ENCODE peak calls at places on chromosomes 13 and 19, in six cellular contexts. P, Z, M, R, X and E are unnamed samples.

GRCh38 chr13:97134364-97135095 is 87.6 kb upstream of the MBNL2 start:
- DNase-seq in M (no peak), Z (peak), X (peak), R (no peak), P (no peak), E (no peak)

GRCh38 chr13:109737606-109738005 is 48.8 kb downstream of the IRS2 start:
- DNase-seq in R (no peak), P (no peak), X (no peak), M (no peak), Z (peak), E (no peak)

GRCh38 chr13:29761815-29762214 is 88.6 kb downstream of the UBL3 start:
- DNase-seq in X (no peak), Z (no peak), M (no peak), R (no peak), P (no peak), E (no peak)

GRCh38 chr19:2488942-2489731 is 13.2 kb downstream of the GADD45B start:
- DNase-seq in P (no peak), R (peak), Z (no peak), M (peak), X (peak), E (no peak)

GRCh38 chr13:44818428-44818827 is 170.8 kb downstream of the NUFIP1 start:
- DNase-seq in P (no peak), X (peak), Z (no peak), M (no peak), R (no peak), E (no peak)

GRCh38 chr19:50718255-50719118 is 1.1 kb downstream of the SHANK1 start:
- DNase-seq in R (no peak), P (no peak), X (no peak), M (no peak), Z (no peak), E (no peak)

GRCh38 chr13:45295536-45295935 is 45.4 kb downstream of the TPT1 start:
- DNase-seq in M (no peak), R (no peak), Z (no peak), X (no peak), P (no peak), E (no peak)

GRCh38 chr13:43200736-43201135 is 177.3 kb downstream of the DNAJC15 start:
- DNase-seq in R (no peak), Z (no peak), M (no peak), X (no peak), P (no peak), E (no peak)

GRCh38 chr13:95123726-95124125 is 177.5 kb downstream of the ABCC4 start:
- DNase-seq in Z (no peak), X (peak), M (no peak), P (no peak), R (no peak), E (no peak)

GRCh38 chr13:110468986-110469495 is 92.5 kb downstream of the RAB20 start:
- DNase-seq in X (no peak), R (no peak), Z (no peak), M (no peak), P (no peak), E (no peak)

DNA sequence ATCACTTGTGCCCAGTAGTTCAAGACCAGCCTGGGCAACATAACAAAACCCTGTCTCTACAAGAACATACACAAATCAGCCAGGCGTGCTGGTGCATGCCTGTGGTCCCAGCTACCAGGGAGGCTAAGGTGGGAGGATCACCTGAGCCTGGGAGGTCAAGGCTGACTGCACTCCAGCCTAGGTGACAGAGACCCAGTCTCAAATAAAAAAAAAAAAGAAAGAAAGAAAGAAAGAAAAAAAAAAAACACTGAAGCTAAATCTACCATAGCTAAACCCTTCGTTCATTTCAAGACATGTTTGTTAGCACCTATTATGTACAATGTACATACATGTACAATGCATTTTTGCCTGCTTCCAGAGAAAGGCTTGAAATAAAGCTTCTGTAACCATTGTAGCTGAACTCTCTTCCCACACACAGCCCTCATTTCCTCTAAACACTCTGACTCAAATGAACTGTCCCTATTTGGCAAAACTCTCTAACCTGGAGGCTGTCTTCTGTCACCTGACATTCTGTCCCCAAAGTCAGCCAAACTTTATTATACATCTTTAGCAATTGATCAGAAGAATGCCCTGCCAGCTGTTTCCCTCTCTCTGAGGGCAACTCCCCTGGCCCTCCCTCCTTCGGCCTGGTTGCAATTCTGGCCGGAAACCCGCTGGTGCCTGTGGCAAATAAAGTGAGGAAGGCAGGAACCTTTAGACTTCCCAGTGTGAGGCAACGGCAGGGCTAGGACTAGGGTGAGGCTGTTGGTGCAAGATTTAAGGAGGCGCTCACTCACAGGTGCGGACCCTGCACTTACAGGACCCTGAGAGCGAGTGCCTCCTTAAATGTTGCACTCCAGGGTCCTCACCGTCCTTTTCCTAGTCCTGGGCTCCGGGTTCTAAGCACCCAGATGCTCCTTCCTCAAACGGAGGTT is 1.8 kb downstream of the ETHE1 start:
- DNase-seq in P (peak), R (peak), Z (peak), X (peak), M (peak), E (peak)
- H3K4me3 ChIP-seq in P (peak), R (peak), Z (peak), X (peak), M (peak), E (peak)

DNA sequence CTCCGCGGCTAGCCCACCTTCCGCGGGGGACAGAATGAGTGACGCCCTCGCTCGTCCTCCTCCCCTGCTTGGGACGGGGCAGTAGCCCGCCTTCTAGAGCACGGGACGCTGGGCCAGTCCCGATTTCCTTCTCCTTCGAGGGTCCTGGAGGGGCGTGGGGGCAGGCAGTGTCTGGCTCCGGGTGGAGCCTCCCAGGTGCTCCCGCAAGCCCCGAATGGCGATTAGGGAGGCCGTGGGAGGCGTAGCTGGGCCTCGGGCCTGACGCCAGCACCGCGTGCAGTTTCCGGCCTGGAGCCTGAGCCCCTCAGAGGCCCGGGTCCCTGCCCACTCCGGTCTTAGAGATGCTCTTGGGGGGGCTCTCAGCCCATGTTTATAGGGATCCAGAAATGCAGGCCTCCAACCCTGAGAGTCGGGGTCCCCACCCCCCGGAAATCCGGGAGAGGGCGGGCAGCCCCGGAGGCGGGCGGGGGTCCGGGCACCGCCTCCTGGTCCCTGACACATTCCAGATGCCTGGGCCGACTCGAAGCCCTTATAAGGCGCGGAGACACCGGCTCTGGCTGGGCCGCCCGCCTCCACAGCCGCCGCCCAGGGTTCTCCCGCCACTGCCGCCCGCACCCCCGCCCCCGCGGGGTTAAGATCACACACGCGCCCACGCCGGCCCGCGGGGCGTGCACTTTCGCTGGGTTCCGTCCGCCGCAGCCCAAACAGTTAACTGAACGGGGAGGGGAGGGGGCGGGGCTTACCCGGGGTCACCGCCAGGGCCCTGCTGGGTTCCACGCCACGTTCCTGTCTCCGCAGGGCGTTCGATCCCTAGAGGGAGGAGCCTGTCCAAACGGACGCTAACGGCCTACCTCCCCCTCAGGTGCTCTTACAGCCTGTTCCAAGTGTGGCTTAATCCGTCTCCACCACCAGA is 1.5 kb downstream of the MYADM start:
- DNase-seq in X (peak), P (peak), R (peak), M (peak), Z (peak), E (peak)
- TF ChIP-seq CTCF in X (no peak), P (peak), R (peak), M (peak), Z (no peak), E (peak)

DNA sequence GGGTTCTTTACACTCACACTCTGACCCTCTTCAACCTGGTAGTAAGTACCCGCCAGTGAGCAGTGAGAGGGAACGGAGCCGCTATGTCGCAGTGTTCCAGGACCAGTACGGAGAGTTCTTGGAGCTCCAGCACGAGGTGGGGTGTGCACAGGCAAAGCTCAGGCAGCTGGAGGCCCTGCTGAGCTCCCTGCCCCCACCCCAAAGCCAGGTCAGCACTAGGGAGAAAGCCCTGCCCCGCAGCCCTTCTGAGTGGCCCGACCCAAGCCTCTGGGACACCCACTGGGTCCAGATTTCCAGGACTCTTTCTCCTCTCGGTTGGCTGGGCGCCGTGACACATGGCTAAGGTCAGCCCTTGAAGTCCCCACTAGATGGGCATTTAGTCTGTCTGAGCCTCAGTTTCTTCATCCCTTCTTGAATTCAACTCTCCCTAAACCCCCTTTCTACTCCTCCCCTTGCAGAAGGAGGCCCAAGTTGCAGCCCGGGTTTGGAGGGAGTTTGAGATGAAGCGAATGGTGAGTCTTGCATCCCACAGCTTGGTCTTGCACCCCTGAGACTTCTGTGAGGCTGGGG is 1.9 kb downstream of the OCEL1 start:
- DNase-seq in X (no peak), M (no peak), R (no peak), P (no peak), Z (no peak), E (no peak)
- H3K27ac ChIP-seq in X (no peak), M (no peak), R (peak), P (no peak), Z (no peak), E (no peak)

GRCh38 chr19:32677657-32678056 is 2.0 kb downstream of the RGS9BP start:
- DNase-seq in P (no peak), R (no peak), Z (no peak), M (no peak), X (no peak), E (no peak)
- H3K4me3 ChIP-seq in P (no peak), R (peak), Z (no peak), M (no peak), X (no peak), E (no peak)

GRCh38 chr19:29858000-29858596 is 46.3 kb downstream of the CCNE1 start:
- DNase-seq in X (peak), P (no peak), M (no peak), Z (no peak), R (no peak), E (no peak)
- TF ChIP-seq CTCF in X (peak), P (peak), M (no peak), Z (no peak), R (peak), E (no peak)

GRCh38 chr19:11783767-11784166 is 14.6 kb upstream of the ZNF491 start:
- DNase-seq in X (no peak), M (no peak), R (no peak), P (no peak), Z (no peak), E (no peak)
- H3K27ac ChIP-seq in X (no peak), M (no peak), R (no peak), P (no peak), Z (no peak), E (no peak)

DNA sequence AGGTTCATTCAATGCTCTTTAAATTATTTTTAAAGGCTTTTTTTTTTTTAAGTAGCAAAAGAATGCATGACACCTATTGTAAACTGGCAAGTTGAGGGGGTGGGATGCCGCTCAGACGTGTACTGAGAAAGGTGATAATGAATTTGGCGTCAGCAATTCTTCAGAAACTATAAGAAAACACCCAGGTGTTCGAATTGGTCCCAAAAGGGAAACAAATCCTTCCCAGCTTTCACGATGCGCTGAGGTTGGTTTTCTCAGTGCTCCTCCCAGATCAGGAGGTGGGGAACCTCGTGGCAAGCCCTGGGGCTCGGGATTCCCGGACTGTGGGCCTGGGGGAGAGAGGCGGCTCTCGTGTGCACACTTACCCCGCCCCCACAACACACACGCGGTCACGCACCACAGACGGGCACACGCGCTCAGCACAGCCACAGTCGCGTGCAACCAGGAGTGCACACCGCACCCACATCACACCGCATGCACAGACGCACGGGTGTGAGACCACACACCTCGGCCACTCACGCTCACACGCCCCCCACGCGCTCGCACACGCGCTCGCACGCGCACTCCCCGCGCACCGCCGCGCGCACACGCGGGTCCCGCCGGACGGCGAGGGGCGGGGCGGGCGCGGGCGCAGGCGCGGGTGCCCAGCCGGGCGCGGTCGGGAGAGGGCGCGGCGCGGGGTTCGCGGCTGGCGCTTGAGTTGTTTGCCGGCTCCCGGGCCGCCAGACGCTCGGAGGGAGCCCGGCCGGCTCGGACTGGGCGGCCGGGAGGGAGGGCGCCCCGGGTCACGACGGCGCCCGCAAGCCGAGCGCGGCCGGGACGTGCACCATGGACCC is at the start of gene FAM124A:
- DNase-seq in Z (no peak), M (peak), R (peak), P (no peak), X (peak), E (no peak)
- H3K4me3 ChIP-seq in Z (peak), M (peak), R (peak), P (peak), X (peak), E (peak)

GRCh38 chr19:14091885-14092462 is 1.4 kb upstream of the SAMD1 start:
- DNase-seq in P (no peak), R (no peak), Z (no peak), X (no peak), M (no peak), E (no peak)

GRCh38 chr19:14089412-14089661 is 1.2 kb downstream of the SAMD1 start:
- DNase-seq in R (no peak), X (peak), Z (peak), P (no peak), M (no peak), E (no peak)

GRCh38 chr19:14090509-14091085 is at the start of gene SAMD1:
- DNase-seq in P (peak), R (peak), X (peak), M (peak), Z (peak), E (peak)

GRCh38 chr19:14089662-14090508 is 666 bp downstream of the SAMD1 start:
- DNase-seq in M (peak), R (peak), Z (peak), P (no peak), X (peak), E (peak)

GRCh38 chr19:14091086-14091884 is 734 bp upstream of the SAMD1 start:
- DNase-seq in M (peak), R (no peak), Z (peak), X (peak), P (no peak), E (no peak)
- TF ChIP-seq CTCF in M (peak), R (peak), Z (no peak), X (peak), P (peak), E (peak)